ENCODE peak calls at places on chromosomes 1 and 21, in eight cellular contexts. F is lower lobe of right lung, X is astrocyte of the spinal cord, S is omental fat pad, N is GM19239, H is GM12865, C is mesothelial cell of epicardium, D is NCI-H345. Y is an unnamed sample.

GRCh38 chr1:203186446-203187305 is at the start of gene CHI3L1:
- DNase-seq in F (peak), X (no peak), S (peak), N (no peak), H (no peak), C (no peak), D (no peak), Y (peak)

GRCh38 chr1:2073382-2074230 is 23.4 kb downstream of the PRKCZ start:
- DNase-seq in F (no peak), X (peak), S (no peak), N (no peak), H (no peak), C (no peak), D (no peak), Y (no peak)

GRCh38 chr1:223832637-223832943 is 13.2 kb downstream of the TP53BP2 start:
- DNase-seq in F (no peak), X (no peak), S (no peak), N (no peak), H (no peak), C (no peak), D (no peak), Y (no peak)

GRCh38 chr1:67020304-67020703 is 33.6 kb downstream of the SLC35D1 start:
- DNase-seq in F (no peak), X (peak), S (no peak), N (no peak), H (no peak), C (no peak), D (no peak), Y (no peak)

GRCh38 chr1:48688102-48688760 is 88.5 kb downstream of the BEND5 start:
- DNase-seq in F (no peak), X (no peak), S (no peak), N (no peak), H (peak), C (no peak), D (no peak), Y (no peak)

GRCh38 chr1:27361553-27361952 is 5.2 kb downstream of the MAP3K6 start:
- DNase-seq in F (peak), X (no peak), S (no peak), N (no peak), H (no peak), C (no peak), D (no peak), Y (no peak)

GRCh38 chr1:57959727-57960300 is 536.0 kb upstream of the DAB1 start:
- DNase-seq in F (no peak), X (no peak), S (no peak), N (no peak), H (no peak), C (no peak), D (no peak), Y (no peak)

GRCh38 chr1:228018125-228018398 is 11.3 kb downstream of the WNT3A start:
- DNase-seq in F (no peak), X (no peak), S (no peak), N (no peak), H (no peak), C (no peak), D (no peak), Y (peak)

GRCh38 chr1:31434101-31434871 is 21.3 kb downstream of the SERINC2 start:
- DNase-seq in F (no peak), X (no peak), S (no peak), N (no peak), H (no peak), C (no peak), D (no peak), Y (peak)

GRCh38 chr1:210373878-210374599 is 45.3 kb downstream of the HHAT start:
- DNase-seq in F (peak), X (peak), S (no peak), N (peak), H (peak), C (no peak), D (peak), Y (no peak)

GRCh38 chr1:65946376-65946775 is 153.7 kb downstream of the PDE4B start:
- DNase-seq in F (no peak), X (no peak), S (no peak), N (no peak), H (no peak), C (no peak), D (no peak), Y (no peak)

GRCh38 chr1:236875975-236876374 is 80.9 kb downstream of the MTR start:
- DNase-seq in F (no peak), X (no peak), S (no peak), N (no peak), H (no peak), C (no peak), D (no peak), Y (no peak)

GRCh38 chr1:234925440-234926251 is 203.0 kb downstream of the TOMM20 start:
- DNase-seq in F (no peak), X (peak), S (no peak), N (no peak), H (peak), C (no peak), D (no peak), Y (no peak)

GRCh38 chr1:189686288-189686687 is 791.4 kb downstream of the BRINP3 start:
- DNase-seq in F (no peak), X (no peak), S (no peak), N (no peak), H (no peak), C (no peak), D (no peak), Y (no peak)

GRCh38 chr1:182446033-182446669 is 3.8 kb upstream of the RGSL1 start:
- DNase-seq in F (no peak), X (peak), S (no peak), N (no peak), H (peak), C (no peak), D (peak), Y (no peak)

GRCh38 chr1:98325646-98326441 is 335.7 kb upstream of the SNX7 start:
- DNase-seq in F (no peak), X (peak), S (peak), N (no peak), H (no peak), C (no peak), D (no peak), Y (no peak)

GRCh38 chr1:40641601-40642242 is 23.8 kb downstream of the RIMS3 start:
- DNase-seq in F (no peak), X (no peak), S (no peak), N (no peak), H (no peak), C (no peak), D (no peak), Y (no peak)

GRCh38 chr1:2830761-2831425 is 29.4 kb upstream of the TTC34 start:
- DNase-seq in F (peak), X (no peak), S (no peak), N (no peak), H (no peak), C (no peak), D (no peak), Y (no peak)

GRCh38 chr1:161735837-161736236 is 13.7 kb upstream of the DUSP12 start:
- DNase-seq in F (no peak), X (no peak), S (no peak), N (no peak), H (peak), C (no peak), D (no peak), Y (no peak)

GRCh38 chr1:4593106-4593505 is 61.3 kb upstream of the AJAP1 start:
- DNase-seq in F (no peak), X (no peak), S (no peak), N (no peak), H (no peak), C (no peak), D (no peak), Y (no peak)

GRCh38 chr1:10056599-10056987 is 23.8 kb downstream of the UBE4B start:
- DNase-seq in F (no peak), X (no peak), S (no peak), N (no peak), H (peak), C (no peak), D (peak), Y (no peak)

GRCh38 chr1:234842726-234843641 is 233.0 kb upstream of the IRF2BP2 start:
- DNase-seq in F (no peak), X (no peak), S (no peak), N (peak), H (peak), C (no peak), D (peak), Y (no peak)

GRCh38 chr21:27807596-27807995 is 840.7 kb upstream of the ADAMTS5 start:
- DNase-seq in F (no peak), X (no peak), S (no peak), N (no peak), H (no peak), C (no peak), D (no peak), Y (no peak)

GRCh38 chr1:161176468-161177111 is 717 bp downstream of the B4GALT3 start:
- DNase-seq in F (no peak), X (no peak), S (no peak), N (no peak), H (no peak), C (no peak), D (no peak), Y (no peak)

GRCh38 chr1:205645494-205645893 is 13.7 kb upstream of the ELK4 start:
- DNase-seq in F (no peak), X (no peak), S (no peak), N (no peak), H (no peak), C (no peak), D (no peak), Y (no peak)

GRCh38 chr1:168297019-168297418 is 16.3 kb downstream of the TBX19 start:
- DNase-seq in F (no peak), X (no peak), S (no peak), N (no peak), H (no peak), C (no peak), D (peak), Y (no peak)

GRCh38 chr1:206555473-206555935 is 48.2 kb downstream of the RASSF5 start:
- DNase-seq in F (no peak), X (no peak), S (no peak), N (no peak), H (peak), C (no peak), D (no peak), Y (no peak)

GRCh38 chr1:207941664-207942063 is 30.7 kb upstream of the CD34 start:
- DNase-seq in F (peak), X (peak), S (no peak), N (no peak), H (no peak), C (no peak), D (no peak), Y (peak)

GRCh38 chr1:172613294-172613693 is 45.6 kb upstream of the FASLG start:
- DNase-seq in F (no peak), X (no peak), S (no peak), N (no peak), H (no peak), C (no peak), D (no peak), Y (no peak)

GRCh38 chr1:155801149-155801548 is 55.9 kb downstream of the GON4L start:
- DNase-seq in F (no peak), X (no peak), S (no peak), N (no peak), H (no peak), C (no peak), D (no peak), Y (no peak)

GRCh38 chr1:8284167-8284566 is 33.7 kb upstream of the SLC45A1 start:
- DNase-seq in F (no peak), X (peak), S (no peak), N (no peak), H (no peak), C (no peak), D (no peak), Y (no peak)

GRCh38 chr1:203450016-203450415 is 25.6 kb upstream of the PRELP start:
- DNase-seq in F (no peak), X (no peak), S (no peak), N (no peak), H (no peak), C (no peak), D (no peak), Y (no peak)

GRCh38 chr1:173187838-173188237 is 19.3 kb downstream of the TNFSF4 start:
- DNase-seq in F (no peak), X (no peak), S (no peak), N (no peak), H (no peak), C (no peak), D (no peak), Y (no peak)

GRCh38 chr21:26850116-26850643 is 5.0 kb upstream of the ADAMTS1 start:
- DNase-seq in F (no peak), X (peak), S (no peak), N (no peak), H (peak), C (no peak), D (peak), Y (no peak)